ENCODE peak calls at places on chromosomes 12 and 14, in six cellular contexts. R, K, J, H, G and V are unnamed samples.

GRCh38 chr12:48128800-48129199 is 9.6 kb downstream of the PFKM start:
- DNase-seq in R (no peak), K (no peak), J (no peak), H (no peak), G (no peak), V (no peak)

GRCh38 chr12:93090768-93091172 is 161.7 kb upstream of the EEA1 start:
- DNase-seq in R (peak), K (peak), J (no peak), H (peak), G (peak), V (peak)

GRCh38 chr14:51922624-51923023 is 62.2 kb downstream of the GNG2 start:
- DNase-seq in R (no peak), K (peak), J (no peak), H (no peak), G (no peak), V (no peak)

GRCh38 chr12:107622005-107622404 is 63.6 kb upstream of the PWP1 start:
- DNase-seq in R (no peak), K (peak), J (peak), H (peak), G (peak), V (no peak)

GRCh38 chr12:123907726-123908476 is 64.7 kb downstream of the CCDC92 start:
- DNase-seq in R (no peak), K (no peak), J (peak), H (no peak), G (peak), V (peak)

GRCh38 chr12:75877588-75878381 is 153.8 kb downstream of the PHLDA1 start:
- DNase-seq in R (no peak), K (no peak), J (no peak), H (no peak), G (peak), V (no peak)

GRCh38 chr12:58310828-58311273 is 369.5 kb downstream of the ATP23 start:
- DNase-seq in R (peak), K (peak), J (peak), H (peak), G (peak), V (peak)

GRCh38 chr14:36973806-36974442 is 198.5 kb downstream of the SLC25A21 start:
- DNase-seq in R (peak), K (peak), J (peak), H (peak), G (peak), V (peak)

GRCh38 chr12:40569626-40570179 is 122.5 kb upstream of the CNTN1 start:
- DNase-seq in R (no peak), K (peak), J (no peak), H (peak), G (peak), V (no peak)

GRCh38 chr14:63493246-63493645 is 49.9 kb downstream of the PPP2R5E start:
- DNase-seq in R (no peak), K (peak), J (peak), H (peak), G (peak), V (peak)

GRCh38 chr14:56334458-56334857 is 216.2 kb downstream of the PELI2 start:
- DNase-seq in R (no peak), K (peak), J (no peak), H (no peak), G (peak), V (peak)

GRCh38 chr14:99518441-99519346 is 37.5 kb downstream of the CCNK start:
- DNase-seq in R (no peak), K (peak), J (peak), H (peak), G (peak), V (no peak)

GRCh38 chr12:94874086-94874985 is 129.2 kb downstream of the NDUFA12 start:
- DNase-seq in R (no peak), K (no peak), J (no peak), H (no peak), G (no peak), V (no peak)

GRCh38 chr12:94874986-94875312 is 128.5 kb downstream of the NDUFA12 start:
- DNase-seq in R (no peak), K (no peak), J (no peak), H (no peak), G (peak), V (no peak)

GRCh38 chr12:94872671-94873367 is 130.7 kb downstream of the NDUFA12 start:
- DNase-seq in R (no peak), K (no peak), J (no peak), H (no peak), G (no peak), V (no peak)

GRCh38 chr12:94873368-94874085 is 130.0 kb downstream of the NDUFA12 start:
- DNase-seq in R (no peak), K (no peak), J (no peak), H (no peak), G (no peak), V (no peak)

DNA sequence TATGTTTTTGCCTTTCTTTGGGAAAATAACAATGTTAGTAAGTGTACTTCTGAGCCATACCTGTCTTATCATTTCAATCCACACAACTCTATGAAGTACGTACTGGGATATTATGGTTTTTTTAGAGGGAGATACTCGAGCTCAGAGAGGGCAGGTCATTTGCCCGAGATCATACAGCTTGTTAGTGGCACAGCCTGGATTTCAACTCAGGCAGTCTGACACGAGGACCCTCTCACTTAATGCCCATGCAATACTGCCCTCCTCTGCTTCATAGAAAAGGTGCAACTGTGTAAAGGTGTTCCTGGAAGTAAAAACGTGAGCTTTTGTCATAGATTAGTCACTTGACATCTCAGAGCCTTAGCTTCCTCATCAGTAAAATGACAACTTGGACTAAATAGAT is 128.0 kb downstream of the NDUFA12 start:
- DNase-seq in R (no peak), K (no peak), J (peak), H (peak), G (peak), V (no peak)
- TF ChIP-seq CTCF in R (no peak), K (no peak), J (no peak), H (peak), G (peak), V (no peak)

GRCh38 chr12:54197037-54197909 is 8.5 kb upstream of the SMUG1 start:
- DNase-seq in R (no peak), K (peak), J (peak), H (no peak), G (no peak), V (no peak)
- TF ChIP-seq CTCF in R (no peak), K (no peak), J (no peak), H (no peak), G (no peak), V (no peak)

GRCh38 chr12:104761091-104761490 is 197.0 kb downstream of the SLC41A2 start:
- DNase-seq in R (no peak), K (no peak), J (no peak), H (no peak), G (no peak), V (no peak)
- TF ChIP-seq CTCF in R (no peak), K (no peak), J (no peak), H (no peak), G (no peak), V (no peak)

DNA sequence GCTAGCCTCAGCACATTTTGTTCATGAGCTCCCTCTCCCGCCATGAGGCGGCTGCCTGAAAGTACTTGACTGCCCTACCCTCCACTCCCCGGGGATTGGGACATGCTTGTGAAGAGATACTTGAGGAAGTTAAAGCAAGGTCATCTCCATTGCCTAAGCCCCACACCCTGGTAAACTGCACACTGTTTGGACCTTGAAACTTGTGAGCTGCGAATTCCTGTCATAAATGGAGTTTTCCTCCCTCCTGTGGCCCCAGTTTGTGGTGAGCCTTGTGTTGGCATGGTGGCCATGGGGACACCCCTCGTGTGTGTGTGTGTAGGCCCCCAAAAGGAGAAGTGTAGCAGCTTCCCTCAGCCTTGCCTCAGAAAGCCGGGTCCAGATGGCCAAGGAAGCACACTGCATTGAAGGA is 395.5 kb downstream of the ZFP36L1 start:
- DNase-seq in R (no peak), K (no peak), J (no peak), H (no peak), G (no peak), V (no peak)
- TF ChIP-seq CTCF in R (no peak), K (no peak), J (no peak), H (no peak), G (no peak), V (no peak)

GRCh38 chr12:78002878-78003277 is 172.2 kb downstream of the NAV3 start:
- DNase-seq in R (no peak), K (no peak), J (no peak), H (peak), G (peak), V (no peak)
- TF ChIP-seq CTCF in R (no peak), K (no peak), J (no peak), H (no peak), G (no peak), V (no peak)

GRCh38 chr14:88990856-88991255 is 166.4 kb downstream of the TTC8 start:
- DNase-seq in R (no peak), K (no peak), J (no peak), H (no peak), G (no peak), V (no peak)
- TF ChIP-seq CTCF in R (no peak), K (no peak), J (no peak), H (no peak), G (no peak), V (no peak)

DNA sequence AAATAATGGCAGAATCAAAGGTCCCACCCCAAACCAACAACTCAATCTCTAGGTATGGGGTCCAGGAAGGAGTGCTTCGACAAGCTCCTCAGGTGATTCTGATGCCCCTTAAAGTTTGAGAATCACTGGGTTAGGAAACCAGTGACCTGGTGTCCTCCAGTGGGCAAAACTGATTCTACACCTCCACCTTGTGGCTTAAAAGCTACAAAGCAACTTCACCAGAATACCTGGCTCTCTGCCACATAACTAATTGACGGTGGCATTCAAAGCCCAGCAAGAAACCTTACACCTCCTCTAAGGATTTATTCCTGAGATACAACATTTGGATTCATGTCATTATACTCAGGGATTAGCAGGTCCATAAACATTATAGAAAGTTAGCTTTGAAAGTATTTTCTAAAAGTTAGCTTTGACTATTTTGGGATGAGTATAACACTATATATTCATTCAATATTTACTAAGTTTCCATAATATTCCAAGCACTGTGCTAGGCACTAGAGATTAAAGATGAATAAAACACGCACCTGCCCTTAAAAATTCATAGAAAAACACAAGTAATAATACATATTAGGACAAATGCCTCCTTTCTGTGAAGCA is 45.4 kb downstream of the DCAF5 start:
- DNase-seq in R (peak), K (peak), J (peak), H (peak), G (peak), V (peak)
- TF ChIP-seq CTCF in R (peak), K (peak), J (peak), H (peak), G (peak), V (peak)